ENCODE peak calls at places on chromosomes 6 and 20, in ten cellular contexts. W is transverse colon, J is HCT116, M is breast epithelium, H is prostate gland, Y is GM12891, P is spleen, C is K562, Z is sigmoid colon, B is HL-60. T is an unnamed sample.
A peak's percentile ranks its signal among the peaks of the same experiment; 100 is the strongest.

GRCh38 chr6:72421387-72421786 is 200.5 kb upstream of the KCNQ5 start:
- DNase-seq in W (no peak), J (no peak), M (no peak), H (no peak), Y (no peak), P (no peak), C (no peak), Z (no peak), B (no peak), T (no peak)

GRCh38 chr20:37526238-37526838 is 1.3 kb downstream of the BLCAP start:
- DNase-seq in W (peak; percentile 33), J (no peak), M (peak; percentile 77), H (peak; percentile 80), Y (no peak), P (peak; percentile 72), C (peak; percentile 75), Z (no peak), B (no peak), T (no peak)

GRCh38 chr20:44089987-44090674 is 96.9 kb downstream of the JPH2 start:
- DNase-seq in W (peak; percentile 27), J (peak; percentile 61), M (no peak), H (no peak), Y (no peak), P (no peak), C (peak; percentile 43), Z (peak; percentile 35), B (peak; percentile 20), T (no peak)

GRCh38 chr6:7587631-7588100 is 2.3 kb upstream of the SNRNP48 start:
- DNase-seq in W (peak; percentile 59), J (no peak), M (no peak), H (no peak), Y (no peak), P (no peak), C (no peak), Z (no peak), B (no peak), T (no peak)

GRCh38 chr6:81749704-81750103 is 2.8 kb downstream of the TENT5A start:
- DNase-seq in W (no peak), J (no peak), M (no peak), H (no peak), Y (no peak), P (no peak), C (no peak), Z (no peak), B (no peak), T (no peak)

GRCh38 chr20:47206962-47207641 is 149.4 kb downstream of the ZMYND8 start:
- DNase-seq in W (no peak), J (no peak), M (no peak), H (no peak), Y (no peak), P (peak; percentile 43), C (no peak), Z (no peak), B (no peak), T (no peak)

GRCh38 chr6:24513602-24514001 is 18.8 kb downstream of the ALDH5A1 start:
- DNase-seq in W (peak; percentile 33), J (no peak), M (no peak), H (no peak), Y (no peak), P (no peak), C (no peak), Z (no peak), B (no peak), T (no peak)

GRCh38 chr20:45487231-45487635 is 17.7 kb downstream of the WFDC2 start:
- DNase-seq in W (no peak), J (no peak), M (no peak), H (no peak), Y (peak; percentile 31), P (no peak), C (peak; percentile 39), Z (no peak), B (no peak), T (no peak)

GRCh38 chr20:55538261-55538908 is 466.9 kb downstream of the CBLN4 start:
- DNase-seq in W (no peak), J (no peak), M (no peak), H (no peak), Y (no peak), P (no peak), C (no peak), Z (no peak), B (no peak), T (no peak)

GRCh38 chr20:34190679-34191090 is 50.5 kb upstream of the ASIP start:
- DNase-seq in W (peak; percentile 52), J (peak; percentile 67), M (peak; percentile 58), H (peak; percentile 76), Y (peak; percentile 38), P (no peak), C (peak; percentile 61), Z (peak; percentile 85), B (no peak), T (peak; percentile 38)

GRCh38 chr20:57007171-57007540 is 259.3 kb downstream of the BMP7 start:
- DNase-seq in W (no peak), J (no peak), M (no peak), H (no peak), Y (no peak), P (no peak), C (no peak), Z (no peak), B (no peak), T (no peak)

GRCh38 chr6:130314271-130314670 is 51.5 kb upstream of the TMEM200A start:
- DNase-seq in W (no peak), J (no peak), M (no peak), H (no peak), Y (no peak), P (no peak), C (no peak), Z (no peak), B (no peak), T (no peak)

GRCh38 chr6:130933712-130934200 is 106.5 kb downstream of the SMLR1 start:
- DNase-seq in W (no peak), J (no peak), M (no peak), H (no peak), Y (no peak), P (no peak), C (no peak), Z (no peak), B (no peak), T (peak; percentile 15)

GRCh38 chr6:26224940-26225847 is 138.0 kb downstream of the HFE start:
- DNase-seq in W (no peak), J (no peak), M (no peak), H (peak; percentile 57), Y (no peak), P (peak; percentile 82), C (no peak), Z (no peak), B (no peak), T (no peak)

GRCh38 chr6:26223677-26224546 is 136.7 kb downstream of the HFE start:
- DNase-seq in W (peak; percentile 79), J (peak; percentile 91), M (peak; percentile 71), H (peak; percentile 84), Y (no peak), P (peak; percentile 83), C (no peak), Z (peak; percentile 89), B (no peak), T (no peak)

GRCh38 chr6:26223213-26223612 is 136.0 kb downstream of the HFE start:
- DNase-seq in W (no peak), J (no peak), M (no peak), H (no peak), Y (no peak), P (no peak), C (no peak), Z (no peak), B (no peak), T (no peak)

GRCh38 chr6:26224547-26224912 is 137.3 kb downstream of the HFE start:
- DNase-seq in W (no peak), J (no peak), M (no peak), H (no peak), Y (no peak), P (no peak), C (no peak), Z (no peak), B (no peak), T (no peak)

GRCh38 chr6:26225848-26226590 is 138.8 kb downstream of the HFE start:
- DNase-seq in W (no peak), J (no peak), M (no peak), H (no peak), Y (no peak), P (no peak), C (no peak), Z (no peak), B (no peak), T (no peak)
- TF ChIP-seq POLR2AphosphoS5 in W (no peak), J (no peak), M (no peak), H (no peak), Y (no peak), P (no peak), C (no peak), Z (no peak), B (no peak), T (no peak)

DNA sequence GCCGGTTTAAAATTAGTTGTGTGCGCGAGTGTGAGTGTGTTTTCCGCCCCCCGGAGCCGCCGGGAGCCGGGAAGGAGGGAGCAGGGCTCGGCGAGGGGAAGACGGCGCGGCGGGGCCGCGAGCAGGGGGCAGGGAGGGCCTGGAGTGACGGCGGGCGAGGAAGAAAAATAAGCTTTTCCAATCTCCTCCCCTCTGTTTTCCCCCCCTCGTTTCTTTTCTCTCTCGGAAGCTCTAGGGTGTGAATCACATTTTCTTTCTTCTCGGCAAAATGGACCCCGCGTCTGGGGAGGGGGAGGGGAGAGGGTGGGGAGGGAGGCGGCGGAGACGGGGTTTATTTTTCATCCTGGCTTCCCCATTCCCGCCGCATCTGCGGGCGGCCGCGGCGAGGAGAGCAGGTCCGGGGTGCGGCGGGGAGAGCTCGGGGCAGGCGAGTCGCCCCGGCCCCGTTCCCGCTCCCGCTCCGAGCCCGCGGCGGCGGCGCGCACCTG is 881 bp downstream of the BICRAL start:
- DNase-seq in W (peak; percentile 82), J (peak; percentile 56), M (peak; percentile 73), H (peak; percentile 61), Y (peak; percentile 36), P (peak; percentile 92), C (peak; percentile 91), Z (peak; percentile 90), B (peak; percentile 80), T (no peak)
- TF ChIP-seq POLR2AphosphoS5 in W (peak; percentile 83), J (peak; percentile 81), M (peak; percentile 88), H (peak; percentile 46), Y (peak; percentile 64), P (peak; percentile 84), C (peak; percentile 84), Z (peak; percentile 54), B (peak; percentile 80), T (peak; percentile 20)

GRCh38 chr20:39588148-39588757 is 626.1 kb downstream of the DHX35 start:
- DNase-seq in W (no peak), J (no peak), M (no peak), H (no peak), Y (no peak), P (no peak), C (no peak), Z (no peak), B (no peak), T (no peak)
- TF ChIP-seq POLR2AphosphoS5 in W (no peak), J (no peak), M (no peak), H (no peak), Y (no peak), P (no peak), C (no peak), Z (no peak), B (no peak), T (no peak)

DNA sequence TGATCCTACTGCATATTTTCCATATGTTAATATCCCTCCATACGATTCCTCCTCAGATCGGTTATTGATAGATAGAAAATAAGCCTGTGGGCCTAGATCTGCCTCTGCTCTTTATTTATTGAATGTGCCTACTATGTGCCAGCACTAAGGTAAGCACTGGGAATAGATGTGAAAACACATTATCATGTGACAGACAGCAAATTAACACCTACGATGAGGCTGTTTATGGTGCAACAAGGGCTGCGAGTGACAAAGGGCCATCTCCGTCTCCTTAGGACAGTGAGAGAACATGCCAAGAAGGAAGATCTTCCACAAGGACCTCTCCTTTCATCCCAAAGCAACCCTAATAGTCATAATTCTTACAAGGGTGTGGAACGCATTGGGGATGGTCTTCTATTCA is 90.5 kb downstream of the MYB start:
- DNase-seq in W (no peak), J (no peak), M (no peak), H (no peak), Y (no peak), P (no peak), C (no peak), Z (no peak), B (no peak), T (no peak)
- TF ChIP-seq POLR2AphosphoS5 in W (no peak), J (no peak), M (no peak), H (no peak), Y (no peak), P (no peak), C (no peak), Z (no peak), B (no peak), T (no peak)

T was measured in Panc1.